ENCODE peak calls at places on chromosomes 12 and 14, in ten cellular contexts. S is B cell; R is stimulated activated CD4-positive, alpha-beta T cell treated with anti-CD3 and anti-CD28 coated beads, Interleukin-12 subunit alpha, Interleukin-12 subunit beta, amount 100 ng/mL, for 24 hours; I is GM18507; E is GM12865; Z is heart left ventricle; B is COR-L47; T is DMS79 treated with DMSO at 0.1 percent for 48 hours; X is NK-92 treated with Interleukin-12 subunit alpha and Interleukin-12 subunit beta, amount 100 ng/mL, for 24 hours; U is NCI-H1105 treated with DMSO at 0.1 percent for 48 hours. K is an unnamed sample.

GRCh38 chr14:60166144-60166543 is 946 bp upstream of the DHRS7 start:
- DNase-seq in E (peak), I (no peak), B (no peak), R (no peak), Z (no peak), U (no peak), T (no peak), S (no peak), X (no peak), K (no peak)

GRCh38 chr12:10235761-10236631 is 23.3 kb downstream of the GABARAPL1 start:
- DNase-seq in U (peak), R (peak), T (no peak), E (peak), B (peak), X (no peak), Z (peak), S (peak), I (no peak), K (peak)

GRCh38 chr14:70448633-70449032 is 3.3 kb upstream of the ADAM21 start:
- DNase-seq in U (no peak), R (no peak), B (peak), X (no peak), T (no peak), Z (no peak), S (no peak), E (no peak), I (no peak), K (peak)

GRCh38 chr14:34187061-34187460 is 236.2 kb upstream of the EGLN3 start:
- DNase-seq in U (no peak), X (no peak), T (no peak), S (no peak), I (no peak), E (no peak), Z (no peak), R (no peak), B (no peak), K (no peak)

GRCh38 chr12:100797246-100797645 is 2.7 kb downstream of the ANO4 start:
- DNase-seq in R (no peak), I (no peak), E (no peak), T (no peak), S (no peak), X (no peak), Z (no peak), U (no peak), B (no peak), K (no peak)

GRCh38 chr14:70061108-70061507 is 127.6 kb downstream of the SLC8A3 start:
- DNase-seq in B (no peak), T (no peak), I (no peak), R (no peak), E (no peak), S (no peak), Z (no peak), U (no peak), X (no peak), K (no peak)

GRCh38 chr14:32225378-32225920 is 22.4 kb upstream of the RNU6-8 start:
- DNase-seq in U (no peak), X (no peak), R (no peak), B (no peak), T (no peak), S (no peak), I (no peak), E (no peak), Z (no peak), K (no peak)

GRCh38 chr14:105204206-105204930 is 23.3 kb upstream of the NUDT14 start:
- DNase-seq in T (no peak), U (no peak), B (no peak), S (no peak), I (no peak), X (no peak), R (no peak), E (no peak), Z (peak), K (peak)

GRCh38 chr12:9948606-9949286 is 16.6 kb upstream of the CLEC2A start:
- DNase-seq in I (no peak), B (no peak), T (no peak), X (no peak), S (peak), U (no peak), R (no peak), Z (no peak), E (peak), K (no peak)

GRCh38 chr12:59736786-59737185 is 141.0 kb downstream of the SLC16A7 start:
- DNase-seq in B (no peak), X (no peak), R (no peak), T (no peak), U (no peak), E (no peak), Z (no peak), S (no peak), I (no peak), K (peak)

GRCh38 chr12:76037130-76038105 is 5.8 kb upstream of the PHLDA1 start:
- DNase-seq in U (peak), B (peak), T (peak), I (no peak), S (peak), Z (no peak), E (peak), X (no peak), R (no peak), K (peak)

K was measured in fibroblast of the aortic adventitia.